ENCODE peak calls at places on chromosomes 3 and 15, in six cellular contexts. I, A, R, O, N and Z are unnamed samples.

GRCh38 chr15:66772967-66773873 is 71.2 kb downstream of the SMAD6 start:
- DNase-seq in I (no peak), A (no peak), R (no peak), O (peak), N (no peak), Z (no peak)

GRCh38 chr3:908839-909238 is 184.0 kb upstream of the CNTN6 start:
- DNase-seq in I (no peak), A (no peak), R (no peak), O (no peak), N (peak), Z (no peak)

GRCh38 chr15:28107894-28108255 is 8.8 kb upstream of the OCA2 start:
- DNase-seq in I (no peak), A (no peak), R (no peak), O (no peak), N (peak), Z (no peak)

GRCh38 chr15:96312641-96313335 is 17.7 kb upstream of the NR2F2 start:
- DNase-seq in I (no peak), A (no peak), R (no peak), O (no peak), N (no peak), Z (no peak)

GRCh38 chr3:134885877-134886621 is 91.0 kb downstream of the EPHB1 start:
- DNase-seq in I (no peak), A (no peak), R (no peak), O (no peak), N (peak), Z (no peak)

GRCh38 chr3:189845069-189845468 is 213.9 kb downstream of the TP63 start:
- DNase-seq in I (no peak), A (no peak), R (no peak), O (no peak), N (no peak), Z (no peak)

GRCh38 chr15:57655087-57655486 is 51.4 kb upstream of the POLR2M start:
- DNase-seq in I (no peak), A (no peak), R (no peak), O (no peak), N (no peak), Z (no peak)

GRCh38 chr3:187999821-188000220 is 154.1 kb upstream of the LPP start:
- DNase-seq in I (peak), A (no peak), R (no peak), O (no peak), N (no peak), Z (no peak)

GRCh38 chr15:79682285-79682684 is 214.5 kb downstream of the MTHFS start:
- DNase-seq in I (no peak), A (no peak), R (peak), O (peak), N (no peak), Z (no peak)

GRCh38 chr3:50112462-50112861 is 23.7 kb downstream of the RBM5 start:
- DNase-seq in I (no peak), A (no peak), R (no peak), O (no peak), N (no peak), Z (no peak)

GRCh38 chr3:149536429-149536828 is 61.9 kb downstream of the TM4SF4 start:
- DNase-seq in I (no peak), A (no peak), R (no peak), O (peak), N (no peak), Z (no peak)

GRCh38 chr15:64740361-64741170 is 34.8 kb downstream of the RBPMS2 start:
- DNase-seq in I (no peak), A (no peak), R (peak), O (peak), N (peak), Z (no peak)

GRCh38 chr3:192907784-192908183 is 9.9 kb downstream of the MB21D2 start:
- DNase-seq in I (no peak), A (no peak), R (no peak), O (no peak), N (no peak), Z (no peak)